ENCODE peak calls at places on chromosomes 16 and 17, in six cellular contexts. U, O, C, Q, K and A are unnamed samples. For H3K4me1, the result is how much of the 10 kb centered on the place peaks cover.

GRCh38 chr16:54280751-54281150 is 5.8 kb downstream of the IRX3 start:
- DNase-seq in U (peak), O (no peak), C (no peak), Q (no peak), K (no peak), A (no peak)

GRCh38 chr17:10114931-10115535 is 83.4 kb downstream of the GAS7 start:
- DNase-seq in U (no peak), O (peak), C (peak), Q (peak), K (peak), A (peak)

GRCh38 chr16:72474511-72475123 is 302.7 kb upstream of the PMFBP1 start:
- DNase-seq in U (peak), O (no peak), C (peak), Q (no peak), K (no peak), A (no peak)

GRCh38 chr17:61230461-61230860 is 169.2 kb upstream of the TBX2 start:
- DNase-seq in U (no peak), O (no peak), C (no peak), Q (no peak), K (no peak), A (no peak)

GRCh38 chr17:63488851-63489250 is 12.0 kb downstream of the ACE start:
- DNase-seq in U (no peak), O (no peak), C (no peak), Q (no peak), K (no peak), A (no peak)

GRCh38 chr17:73142763-73143395 is 21.9 kb upstream of the SSTR2 start:
- DNase-seq in U (no peak), O (no peak), C (peak), Q (no peak), K (no peak), A (no peak)

GRCh38 chr16:64391009-64391663 is 730.7 kb downstream of the CDH11 start:
- DNase-seq in U (no peak), O (no peak), C (peak), Q (no peak), K (no peak), A (no peak)

GRCh38 chr17:39963826-39964225 is 1.0 kb downstream of the GSDMA start:
- DNase-seq in U (no peak), O (no peak), C (no peak), Q (no peak), K (no peak), A (no peak)

GRCh38 chr17:75584358-75585175 is 3.0 kb upstream of the MYO15B start:
- DNase-seq in U (no peak), O (no peak), C (no peak), Q (no peak), K (no peak), A (no peak)

GRCh38 chr17:66948061-66948750 is 16.3 kb upstream of the CACNG4 start:
- DNase-seq in U (no peak), O (no peak), C (no peak), Q (no peak), K (no peak), A (no peak)

GRCh38 chr16:86401119-86401518 is 109.2 kb upstream of the FOXF1 start:
- DNase-seq in U (no peak), O (no peak), C (no peak), Q (no peak), K (no peak), A (no peak)

GRCh38 chr16:81697321-81697885 is 81.7 kb upstream of the PLCG2 start:
- DNase-seq in U (peak), O (peak), C (peak), Q (no peak), K (peak), A (no peak)

GRCh38 chr17:47802341-47803022 is 19.1 kb downstream of the OSBPL7 start:
- DNase-seq in U (peak), O (no peak), C (peak), Q (no peak), K (peak), A (peak)

GRCh38 chr17:55705847-55706246 is 16.8 kb downstream of the TMEM100 start:
- DNase-seq in U (no peak), O (no peak), C (no peak), Q (no peak), K (peak), A (no peak)

GRCh38 chr16:75319513-75320401 is 68.3 kb upstream of the BCAR1 start:
- DNase-seq in U (no peak), O (no peak), C (peak), Q (no peak), K (no peak), A (no peak)

GRCh38 chr16:57744646-57744903 is 9.0 kb downstream of the KATNB1 start:
- DNase-seq in U (no peak), O (no peak), C (no peak), Q (no peak), K (no peak), A (no peak)

DNA sequence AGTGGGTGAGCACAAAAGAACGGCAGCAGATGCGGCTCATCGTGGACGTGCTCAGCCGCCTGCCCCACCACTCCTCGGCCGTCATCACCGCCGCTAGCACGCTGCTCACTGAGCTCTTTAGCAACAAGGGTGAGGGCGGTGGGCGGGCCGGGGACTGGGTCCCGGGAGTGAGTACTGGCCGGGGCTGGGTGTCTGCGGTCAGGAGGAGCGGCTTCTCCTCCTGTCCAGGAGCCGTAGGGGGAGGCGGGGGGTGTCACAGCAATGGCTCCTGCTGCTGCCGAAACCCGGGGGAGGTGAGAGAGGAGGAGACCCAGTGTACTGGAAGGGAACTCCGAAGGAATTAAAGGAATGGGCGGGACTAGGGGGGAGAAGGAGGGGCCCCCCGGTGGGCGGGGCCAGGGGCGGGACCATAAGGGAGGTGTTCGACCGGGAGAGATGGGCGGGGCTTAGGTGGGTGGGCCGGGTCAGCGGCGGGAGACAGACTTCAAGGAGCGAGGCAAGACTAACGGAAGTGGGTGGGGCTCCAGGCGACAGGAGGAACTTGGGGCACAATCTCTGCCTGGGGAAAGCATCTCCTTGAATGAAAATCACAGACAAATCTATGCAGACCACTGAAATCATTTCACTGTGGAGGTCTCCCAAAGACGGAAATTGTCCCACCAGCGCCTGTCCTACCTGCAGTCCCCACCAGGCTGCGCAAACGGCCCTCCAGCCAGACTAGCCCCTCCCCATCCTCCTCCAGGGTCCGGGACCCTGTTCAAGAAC is 2.3 kb downstream of the NAGS start:
- DNase-seq in U (peak), O (peak), C (peak), Q (peak), K (peak), A (peak)
- TF ChIP-seq POLR2A in U (peak), O (no peak), C (peak), Q (no peak), K (peak), A (no peak)

GRCh38 chr17:21132428-21132827 is 5.7 kb downstream of the DHRS7B start:
- DNase-seq in U (no peak), O (no peak), C (no peak), Q (no peak), K (no peak), A (no peak)

GRCh38 chr17:21127508-21128077 is 829 bp downstream of the DHRS7B start:
- DNase-seq in U (no peak), O (no peak), C (peak), Q (no peak), K (no peak), A (no peak)

GRCh38 chr17:21126645-21127507 is at the start of gene DHRS7B:
- DNase-seq in U (peak), O (peak), C (peak), Q (peak), K (peak), A (peak)

GRCh38 chr17:21131090-21131616 is 4.4 kb downstream of the DHRS7B start:
- DNase-seq in U (no peak), O (no peak), C (no peak), Q (no peak), K (no peak), A (no peak)

DNA sequence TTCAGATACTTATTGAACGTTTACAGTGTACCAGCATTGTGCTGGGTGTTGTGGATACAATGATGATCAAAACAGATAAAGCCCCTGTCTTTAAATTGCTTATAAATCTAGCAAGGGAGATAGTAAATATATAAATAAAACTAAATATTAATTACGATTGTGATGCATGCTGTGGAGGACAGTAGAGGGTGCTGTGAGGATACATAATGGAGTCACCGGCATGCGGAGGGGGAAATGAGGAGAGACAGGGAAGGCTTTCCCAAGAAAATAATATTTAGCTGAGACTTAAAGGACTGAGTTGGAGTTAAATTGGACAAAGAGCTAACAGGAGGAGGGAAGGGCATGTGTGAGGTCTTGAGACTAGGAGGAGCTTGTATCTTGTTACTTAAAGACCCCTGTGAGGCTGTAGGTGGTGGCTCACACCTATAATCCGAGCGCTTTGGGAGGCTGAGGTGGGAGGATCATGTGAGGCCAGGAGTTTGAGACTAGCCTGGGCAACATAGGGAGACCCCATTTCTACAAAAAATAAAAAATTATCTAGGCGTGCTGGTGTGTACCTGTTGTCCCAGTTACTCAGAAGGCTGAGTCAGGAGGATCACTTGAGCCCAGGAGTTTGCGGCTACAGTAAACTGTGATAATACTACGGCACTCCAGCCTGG is 2.4 kb downstream of the DHRS7B start:
- DNase-seq in U (no peak), O (no peak), C (peak), Q (no peak), K (peak), A (peak)
- H3K4me1 ChIP-seq in U (under half), O (under half), C (under half), Q (under half), K (under half), A (under half)

DNA sequence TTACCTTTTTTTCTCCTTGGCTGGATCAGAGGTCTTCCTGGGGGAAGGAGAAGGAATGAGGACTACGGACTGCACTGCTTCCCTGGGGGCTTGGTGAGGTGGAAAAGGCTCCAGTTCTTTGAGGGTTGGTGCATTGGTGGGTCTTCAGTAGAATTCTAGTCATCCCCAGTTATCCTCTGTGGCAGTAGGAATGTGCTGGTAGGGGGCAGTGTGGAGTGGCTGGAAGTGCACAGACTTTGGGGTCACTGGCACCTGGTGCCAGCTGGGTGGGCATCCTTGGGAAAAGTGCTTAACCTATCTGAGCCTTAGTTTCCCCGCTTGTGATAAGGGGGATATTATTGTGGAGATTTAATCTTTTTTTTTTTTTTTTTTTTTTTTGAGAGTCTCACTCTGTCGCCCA is 6.3 kb downstream of the TAC4 start:
- DNase-seq in U (no peak), O (no peak), C (no peak), Q (no peak), K (no peak), A (no peak)
- TF ChIP-seq CTCF in U (peak), O (no peak), C (no peak), Q (no peak), K (no peak), A (no peak)

GRCh38 chr16:30052671-30053372 is 12.7 kb upstream of the ALDOA start:
- DNase-seq in U (peak), O (peak), C (peak), Q (peak), K (peak), A (peak)
- TF ChIP-seq POLR2A in U (no peak), O (no peak), C (no peak), Q (no peak), K (no peak), A (no peak)

GRCh38 chr16:56161658-56162057 is 29.6 kb upstream of the GNAO1 start:
- DNase-seq in U (no peak), O (no peak), C (no peak), Q (no peak), K (no peak), A (no peak)
- H3K4me1 ChIP-seq in U (under half), O (under half), C (under half), Q (under half), K (under half), A (under half)

DNA sequence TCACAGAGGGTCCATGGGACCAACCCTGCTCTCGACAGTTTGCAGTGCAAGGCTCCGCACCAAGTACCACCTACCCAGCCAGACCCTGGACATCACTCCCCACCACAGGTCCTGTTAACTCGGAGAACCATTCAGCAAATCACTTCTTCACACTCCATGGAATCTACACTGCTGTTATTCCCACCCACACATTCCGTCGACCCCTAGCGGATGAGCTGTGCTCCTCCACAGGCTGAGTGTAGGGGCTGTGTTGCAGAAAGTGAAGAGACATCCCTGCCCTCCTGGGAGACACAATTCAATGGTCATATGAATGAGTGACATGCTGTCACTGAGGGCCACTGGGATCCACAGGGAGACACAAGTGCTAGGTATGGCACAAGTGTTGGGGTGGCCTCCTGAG is 27.5 kb downstream of the MPG start:
- DNase-seq in U (no peak), O (no peak), C (no peak), Q (no peak), K (no peak), A (no peak)
- TF ChIP-seq CTCF in U (no peak), O (no peak), C (no peak), Q (no peak), K (no peak), A (no peak)

DNA sequence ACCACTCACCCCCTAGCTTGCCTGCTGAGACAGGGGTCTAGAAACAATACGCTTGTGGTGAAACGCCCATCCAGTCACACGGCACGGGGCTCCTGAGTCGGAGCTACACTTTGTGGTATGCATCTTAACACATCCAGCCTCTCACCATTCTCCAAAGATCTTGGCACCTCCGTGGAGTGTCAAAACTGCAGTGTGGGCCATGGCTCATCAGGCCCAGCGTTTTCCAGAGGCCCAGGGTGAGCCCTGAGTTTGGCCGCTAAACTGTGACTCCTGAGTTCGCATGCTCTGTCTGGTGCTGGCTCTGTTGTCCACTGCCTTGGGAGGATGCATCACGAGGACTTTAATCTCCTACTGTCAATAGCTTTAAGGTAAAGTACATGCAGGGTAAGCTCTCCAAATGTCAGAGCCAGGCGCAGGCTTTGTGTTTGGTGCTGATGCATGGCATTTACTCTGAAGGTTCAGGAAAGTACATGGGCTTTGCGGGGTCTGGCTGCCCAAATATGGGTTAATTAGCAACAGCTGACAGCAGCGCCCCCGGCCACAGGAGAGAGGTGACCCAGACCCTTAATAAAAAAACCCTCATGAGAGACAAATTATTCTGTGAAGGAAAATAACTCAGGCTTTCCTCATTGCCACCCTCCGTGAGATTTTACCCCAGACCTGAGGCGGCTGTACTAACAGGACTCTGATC is 118.4 kb downstream of the CCDC182 start:
- DNase-seq in U (no peak), O (no peak), C (no peak), Q (no peak), K (no peak), A (no peak)
- TF ChIP-seq POLR2A in U (no peak), O (no peak), C (no peak), Q (no peak), K (no peak), A (no peak)

DNA sequence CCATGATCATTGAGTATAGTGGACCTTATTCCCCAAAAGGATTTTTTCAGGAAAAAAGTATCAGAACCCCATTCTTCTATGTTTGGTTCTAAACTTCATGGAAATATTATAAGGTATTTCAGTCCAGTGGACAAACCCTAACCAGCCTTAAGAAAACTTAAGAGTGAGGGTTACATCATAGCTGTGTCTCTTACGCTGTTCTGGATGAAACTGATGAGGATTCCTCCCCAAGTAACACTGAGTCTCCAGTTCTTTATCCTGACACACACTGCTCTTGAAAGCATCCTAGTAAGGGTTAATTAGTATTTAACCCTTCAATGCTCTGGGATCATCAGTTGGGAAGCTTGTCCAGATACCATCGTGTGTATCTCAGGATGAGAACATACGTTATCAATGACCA is 5.0 kb downstream of the LYRM1 start:
- DNase-seq in U (no peak), O (no peak), C (peak), Q (no peak), K (no peak), A (no peak)
- H3K4me1 ChIP-seq in U (half or more), O (under half), C (under half), Q (under half), K (half or more), A (under half)